ENCODE peak calls at places on chromosomes 2 and 18, in five cellular contexts. I is esophagus squamous epithelium, E is sigmoid colon, M is pancreas, H is dorsolateral prefrontal cortex. R is an unnamed sample. For H3K27me3, the result is how much of the 10 kb centered on the place peaks cover.

GRCh38 chr2:232888099-232888836 is 18.2 kb downstream of the SNORC start:
- DNase-seq in I (no peak), M (no peak), H (no peak), E (no peak), R (no peak)

GRCh38 chr2:119476301-119477117 is 44.9 kb downstream of the TMEM37 start:
- DNase-seq in H (peak), I (no peak), E (peak), M (no peak), R (no peak)

GRCh38 chr18:4808891-4809290 is 353.8 kb upstream of the DLGAP1 start:
- DNase-seq in H (no peak), M (no peak), I (no peak), E (no peak), R (no peak)

GRCh38 chr18:13136689-13137040 is 81.9 kb upstream of the LDLRAD4 start:
- DNase-seq in E (no peak), H (no peak), M (peak), I (no peak), R (no peak)

GRCh38 chr18:43534511-43534910 is 257.2 kb upstream of the SYT4 start:
- DNase-seq in H (no peak), E (no peak), M (no peak), I (no peak), R (no peak)

GRCh38 chr2:227407601-227408089 is 19.9 kb upstream of the SCYGR1 start:
- DNase-seq in I (no peak), M (no peak), H (no peak), E (peak), R (no peak)

GRCh38 chr2:61396005-61396404 is 74.9 kb downstream of the USP34 start:
- DNase-seq in E (no peak), I (no peak), M (no peak), H (no peak), R (no peak)

GRCh38 chr18:45820144-45820745 is 5.2 kb upstream of the SIGLEC15 start:
- DNase-seq in H (no peak), I (no peak), E (no peak), M (no peak), R (no peak)

GRCh38 chr2:85066874-85067351 is 66.3 kb upstream of the TCF7L1 start:
- DNase-seq in E (peak), M (peak), H (peak), I (no peak), R (peak)

GRCh38 chr2:209388416-209389037 is 35.3 kb upstream of the MAP2 start:
- DNase-seq in I (no peak), M (no peak), E (no peak), H (no peak), R (no peak)

GRCh38 chr18:22705328-22705727 is 227.8 kb upstream of the RBBP8 start:
- DNase-seq in E (no peak), H (no peak), M (no peak), I (no peak), R (no peak)

GRCh38 chr2:80300346-80300745 is 4.2 kb downstream of the LRRTM1 start:
- DNase-seq in I (no peak), M (no peak), E (no peak), H (no peak), R (no peak)

GRCh38 chr2:100161940-100162620 is 19.7 kb upstream of the AFF3 start:
- DNase-seq in H (no peak), I (no peak), E (no peak), M (no peak), R (no peak)

GRCh38 chr2:236177604-236177966 is 9.4 kb upstream of the GBX2 start:
- DNase-seq in E (peak), M (peak), I (no peak), H (no peak), R (no peak)

GRCh38 chr18:63016270-63016669 is 300.9 kb downstream of the PHLPP1 start:
- DNase-seq in H (peak), I (no peak), M (no peak), E (no peak), R (peak)

DNA sequence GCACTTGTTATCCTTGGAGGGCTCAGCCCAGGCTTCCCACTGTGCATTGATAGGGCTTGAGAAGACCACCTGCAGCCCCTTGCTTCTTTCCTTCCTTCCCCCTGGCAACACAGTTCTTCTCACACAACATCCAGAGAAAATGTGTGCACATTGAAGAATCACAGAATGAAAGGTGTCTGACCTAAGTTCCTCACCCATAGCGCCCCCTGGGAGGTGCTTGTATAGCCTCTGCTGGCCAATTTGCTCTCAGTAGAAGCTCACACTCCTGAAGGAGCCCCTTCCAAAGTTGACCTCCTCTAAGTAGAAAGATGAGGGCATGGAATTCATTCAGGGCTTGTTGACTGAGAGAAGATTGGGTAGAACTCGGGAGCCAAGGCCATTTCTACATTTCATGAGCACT is 758.4 kb upstream of the KLHL29 start:
- DNase-seq in E (no peak), H (no peak), M (no peak), I (no peak), R (no peak)
- TF ChIP-seq CTCF in E (no peak), H (no peak), M (no peak), I (no peak), R (no peak)

GRCh38 chr2:9951522-9952285 is at the start of gene GRHL1:
- DNase-seq in E (peak), M (peak), H (peak), I (peak), R (peak)

GRCh38 chr2:9951272-9951521 is 296 bp upstream of the GRHL1 start:
- DNase-seq in I (no peak), E (no peak), M (no peak), H (no peak), R (no peak)

GRCh38 chr2:9952286-9952737 is 819 bp downstream of the GRHL1 start:
- DNase-seq in H (no peak), M (no peak), E (no peak), I (no peak), R (no peak)

GRCh38 chr2:9952856-9953503 is 1.5 kb downstream of the GRHL1 start:
- DNase-seq in H (no peak), I (no peak), M (no peak), E (no peak), R (no peak)

DNA sequence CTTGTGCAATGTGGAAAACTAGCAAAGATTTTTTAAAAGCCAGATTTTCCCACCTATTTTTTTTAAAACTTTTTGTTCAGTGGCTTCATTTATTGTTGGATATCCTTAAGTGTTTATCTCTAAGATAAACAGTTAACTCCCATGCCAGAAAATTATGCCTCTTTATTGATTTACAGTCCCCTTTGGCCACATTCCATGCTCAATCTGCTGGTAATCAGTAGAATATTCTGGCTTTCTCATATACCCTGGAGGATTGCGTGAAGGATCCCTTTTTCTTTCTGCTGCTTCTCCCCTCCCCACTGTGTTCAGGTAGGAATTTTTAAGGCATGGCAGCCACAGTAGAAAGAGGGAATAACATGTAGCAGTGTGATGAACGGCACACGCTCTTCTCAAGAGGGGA is 2.6 kb downstream of the GRHL1 start:
- DNase-seq in M (no peak), E (no peak), H (no peak), I (no peak), R (no peak)
- H3K27ac ChIP-seq in M (peak), E (no peak), H (no peak), I (peak), R (no peak)

DNA sequence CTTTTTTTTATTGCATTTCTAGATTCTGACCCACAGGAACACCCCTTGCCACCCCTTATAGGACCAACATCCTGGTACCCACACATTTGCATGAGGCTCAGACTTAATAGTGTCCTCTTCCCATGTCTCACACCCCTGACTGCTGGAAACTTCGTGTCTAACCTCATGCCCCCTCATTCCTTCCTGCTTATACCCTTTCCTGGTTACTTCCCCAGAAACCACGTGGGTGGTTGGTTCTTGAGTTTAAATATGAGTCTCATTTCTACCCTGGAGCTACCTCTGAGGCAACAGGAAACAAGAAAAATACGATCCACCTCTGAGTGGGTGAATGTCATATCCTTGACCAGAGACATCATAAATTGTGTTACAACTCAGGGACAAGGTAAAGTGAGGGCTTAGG is 1.6 kb downstream of the TNP1 start:
- DNase-seq in H (no peak), M (no peak), I (no peak), E (no peak), R (no peak)
- H3K27me3 ChIP-seq in H (under half), M (under half), I (under half), E (under half), R (under half)

GRCh38 chr2:27442981-27443323 is 771 bp downstream of the KRTCAP3 start:
- DNase-seq in I (no peak), H (no peak), M (peak), E (no peak), R (no peak)

GRCh38 chr2:27441958-27442281 is 261 bp upstream of the KRTCAP3 start:
- DNase-seq in E (no peak), I (no peak), H (no peak), M (no peak), R (no peak)

GRCh38 chr2:27445155-27445554 is 3.0 kb downstream of the KRTCAP3 start:
- DNase-seq in H (no peak), E (no peak), I (no peak), M (no peak), R (no peak)

GRCh38 chr2:27441226-27441926 is 805 bp upstream of the KRTCAP3 start:
- DNase-seq in I (no peak), H (no peak), E (no peak), M (no peak), R (no peak)

DNA sequence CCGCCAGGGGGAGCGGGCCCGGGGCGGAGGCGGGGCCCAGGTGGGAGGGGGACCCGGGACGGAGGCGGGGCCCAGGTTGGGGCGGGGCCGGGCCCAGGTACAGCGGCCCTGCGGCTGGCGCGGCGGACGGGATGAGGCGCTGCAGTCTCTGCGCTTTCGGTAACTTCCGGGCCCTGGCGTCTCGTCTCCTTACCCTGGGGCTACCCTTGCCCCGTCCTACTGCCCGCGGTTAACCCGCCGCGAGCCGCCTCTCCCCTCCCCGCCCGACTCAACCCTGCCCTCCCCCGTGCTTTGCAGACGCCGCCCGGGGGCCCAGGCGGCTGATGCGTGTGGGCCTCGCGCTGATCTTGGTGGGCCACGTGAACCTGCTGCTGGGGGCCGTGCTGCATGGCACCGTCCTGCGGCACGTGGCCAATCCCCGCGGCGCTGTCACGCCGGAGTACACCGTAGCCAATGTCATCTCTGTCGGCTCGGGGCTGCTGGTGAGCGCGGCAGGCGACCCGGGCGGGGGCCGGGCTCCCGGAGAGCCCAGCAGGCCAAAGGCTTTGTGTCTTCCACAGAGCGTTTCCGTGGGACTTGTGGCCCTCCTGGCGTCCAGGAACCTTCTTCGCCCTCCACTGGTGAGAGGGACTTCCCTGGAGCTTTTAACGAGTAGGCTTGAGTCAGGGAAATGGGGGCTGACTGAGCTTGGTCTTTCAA is at the start of gene KRTCAP3:
- DNase-seq in M (peak), E (no peak), H (peak), I (no peak), R (peak)
- TF ChIP-seq CTCF in M (peak), E (no peak), H (no peak), I (no peak), R (peak)

GRCh38 chr2:130828461-130828860 is 8.3 kb upstream of the ARHGEF4 start:
- DNase-seq in E (no peak), M (peak), H (no peak), I (no peak), R (no peak)
- H3K27ac ChIP-seq in E (no peak), M (no peak), H (no peak), I (no peak), R (no peak)

GRCh38 chr18:8517276-8517675 is 92.0 kb upstream of the RAB12 start:
- DNase-seq in I (no peak), E (peak), M (no peak), H (no peak), R (no peak)

GRCh38 chr18:8522756-8523155 is 86.5 kb upstream of the RAB12 start:
- DNase-seq in M (no peak), I (no peak), E (no peak), H (no peak), R (no peak)

GRCh38 chr18:8520266-8520665 is 89.0 kb upstream of the RAB12 start:
- DNase-seq in H (no peak), E (no peak), M (no peak), I (no peak), R (no peak)

GRCh38 chr18:8516391-8517250 is 92.6 kb upstream of the RAB12 start:
- DNase-seq in I (no peak), H (no peak), E (peak), M (no peak), R (no peak)

GRCh38 chr18:8519102-8519501 is 90.1 kb upstream of the RAB12 start:
- DNase-seq in E (peak), H (no peak), I (no peak), M (no peak), R (no peak)
- H3K27me3 ChIP-seq in E (under half), H (under half), I (under half), M (under half), R (under half)

GRCh38 chr2:161994766-161995165 is 79.2 kb downstream of the DPP4 start:
- DNase-seq in M (no peak), E (no peak), H (no peak), I (no peak), R (no peak)

GRCh38 chr2:162002623-162003200 is 71.3 kb downstream of the DPP4 start:
- DNase-seq in H (no peak), E (no peak), I (no peak), M (no peak), R (no peak)

GRCh38 chr2:161995553-161996016 is 78.4 kb downstream of the DPP4 start:
- DNase-seq in M (no peak), H (no peak), E (no peak), I (no peak), R (no peak)

GRCh38 chr2:161999331-161999730 is 74.7 kb downstream of the DPP4 start:
- DNase-seq in I (no peak), M (no peak), E (no peak), H (no peak), R (no peak)

GRCh38 chr2:162000466-162000865 is 73.5 kb downstream of the DPP4 start:
- DNase-seq in M (no peak), E (no peak), H (no peak), I (no peak), R (no peak)
- TF ChIP-seq CTCF in M (no peak), E (no peak), H (no peak), I (no peak), R (no peak)

DNA sequence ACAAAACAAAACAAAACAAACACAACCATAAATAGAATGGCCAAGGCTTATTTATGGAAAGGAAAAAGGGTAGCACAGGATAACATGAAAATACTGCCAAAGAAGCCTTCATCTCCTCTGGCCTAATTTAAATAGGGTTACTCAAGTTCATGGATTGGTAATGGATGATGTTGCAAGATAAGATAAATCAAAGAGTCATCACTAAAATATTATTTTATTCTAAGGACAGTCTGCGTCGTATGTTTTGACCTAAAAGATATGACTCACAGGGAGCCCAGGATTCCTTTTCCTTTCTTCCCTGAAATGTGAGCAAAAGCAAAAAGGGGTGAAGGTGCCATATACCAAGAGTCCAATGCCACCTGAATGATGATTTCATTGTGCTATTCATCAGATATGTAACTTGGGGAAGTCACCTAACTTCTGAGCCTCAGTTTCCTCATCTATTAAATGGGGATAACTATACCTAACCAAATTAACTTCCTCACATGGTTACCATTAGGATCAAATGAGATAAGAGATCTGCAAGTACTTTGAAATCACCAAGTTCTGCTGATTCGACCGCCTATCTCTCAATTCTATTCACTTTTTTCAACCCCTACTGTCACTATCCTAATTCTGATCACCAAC is 137.7 kb downstream of the THADA start:
- DNase-seq in H (no peak), E (no peak), I (no peak), M (no peak), R (no peak)
- H3K27ac ChIP-seq in H (no peak), E (no peak), I (no peak), M (no peak), R (no peak)

R was measured in CD4-positive, alpha-beta T cell.